ENCODE peak calls at places on chromosomes 3 and 15, in nine cellular contexts. T is Peyer's patch, W is stomach, M is adrenal gland, R is sigmoid colon, X is esophagus muscularis mucosa, F is H1, O is GM12878, J is K562. H is an unnamed sample.

GRCh38 chr3:89332311-89333159 is 225.1 kb downstream of the EPHA3 start:
- DNase-seq in T (no peak), W (no peak), M (no peak), R (no peak), X (no peak), F (peak), O (no peak), J (no peak), H (no peak)

GRCh38 chr3:126483321-126483761 is 7.7 kb upstream of the ZXDC start:
- DNase-seq in T (no peak), W (no peak), M (no peak), R (no peak), X (no peak), F (no peak), O (no peak), J (no peak), H (no peak)

GRCh38 chr3:194855025-194855391 is 169.3 kb downstream of the FAM43A start:
- DNase-seq in T (no peak), W (no peak), M (no peak), R (no peak), X (no peak), F (no peak), O (no peak), J (no peak), H (no peak)

GRCh38 chr15:68333775-68334470 is 56.4 kb downstream of the FEM1B start:
- DNase-seq in T (no peak), W (no peak), M (peak), R (peak), X (no peak), F (no peak), O (no peak), J (no peak), H (no peak)

GRCh38 chr15:66139816-66140215 is 113.7 kb downstream of the MEGF11 start:
- DNase-seq in T (no peak), W (no peak), M (no peak), R (no peak), X (no peak), F (no peak), O (no peak), J (no peak), H (no peak)

GRCh38 chr3:52819936-52820335 is 10.5 kb downstream of the ITIH4 start:
- DNase-seq in T (no peak), W (no peak), M (no peak), R (no peak), X (no peak), F (no peak), O (no peak), J (no peak), H (no peak)

GRCh38 chr15:90200534-90201139 is 493 bp upstream of the SEMA4B start:
- DNase-seq in T (no peak), W (no peak), M (no peak), R (no peak), X (no peak), F (no peak), O (no peak), J (no peak), H (no peak)

GRCh38 chr3:125022186-125022585 is 33.6 kb downstream of the HEG1 start:
- DNase-seq in T (no peak), W (no peak), M (no peak), R (no peak), X (no peak), F (no peak), O (no peak), J (no peak), H (no peak)

GRCh38 chr3:58353722-58354553 is 21.2 kb downstream of the PXK start:
- DNase-seq in T (no peak), W (no peak), M (no peak), R (no peak), X (no peak), F (no peak), O (no peak), J (no peak), H (no peak)

GRCh38 chr15:70195808-70196304 is 98.1 kb upstream of the TLE3 start:
- DNase-seq in T (no peak), W (peak), M (peak), R (peak), X (no peak), F (no peak), O (no peak), J (peak), H (peak)

GRCh38 chr3:156865732-156866131 is 39.6 kb downstream of the LEKR1 start:
- DNase-seq in T (no peak), W (no peak), M (no peak), R (no peak), X (no peak), F (no peak), O (no peak), J (no peak), H (no peak)

GRCh38 chr3:98449606-98450193 is 13.3 kb upstream of the OR5K1 start:
- DNase-seq in T (no peak), W (no peak), M (no peak), R (no peak), X (no peak), F (no peak), O (no peak), J (no peak), H (no peak)

GRCh38 chr3:67415504-67415903 is 238.9 kb downstream of the SUCLG2 start:
- DNase-seq in T (no peak), W (no peak), M (no peak), R (no peak), X (no peak), F (no peak), O (no peak), J (no peak), H (no peak)

GRCh38 chr3:12999147-13000140 is 73.8 kb downstream of the IQSEC1 start:
- DNase-seq in T (peak), W (peak), M (peak), R (peak), X (no peak), F (no peak), O (no peak), J (peak), H (peak)

GRCh38 chr3:72872183-72872582 is 15.7 kb upstream of the GXYLT2 start:
- DNase-seq in T (no peak), W (no peak), M (no peak), R (no peak), X (no peak), F (no peak), O (no peak), J (no peak), H (no peak)

GRCh38 chr15:66498501-66499386 is 1.2 kb upstream of the SNAPC5 start:
- DNase-seq in T (no peak), W (no peak), M (no peak), R (no peak), X (no peak), F (no peak), O (no peak), J (no peak), H (no peak)

GRCh38 chr3:13698498-13698897 is 149.6 kb downstream of the FBLN2 start:
- DNase-seq in T (no peak), W (no peak), M (no peak), R (no peak), X (no peak), F (no peak), O (no peak), J (no peak), H (no peak)

GRCh38 chr3:159252772-159253384 is 451.0 kb downstream of the MFSD1 start:
- DNase-seq in T (no peak), W (no peak), M (no peak), R (no peak), X (no peak), F (no peak), O (peak), J (peak), H (no peak)

GRCh38 chr3:56833031-56833430 is 31.3 kb upstream of the ARHGEF3 start:
- DNase-seq in T (no peak), W (no peak), M (no peak), R (no peak), X (no peak), F (no peak), O (no peak), J (no peak), H (no peak)
- TF ChIP-seq POLR2A in T (no peak), W (no peak), M (no peak), R (no peak), X (no peak), F (no peak), O (no peak), J (no peak), H (no peak)

GRCh38 chr15:72473670-72474465 is at the start of gene ARIH1:
- DNase-seq in T (peak), W (peak), M (peak), R (peak), X (peak), F (peak), O (peak), J (peak), H (peak)

GRCh38 chr15:72472907-72473669 is 1.0 kb upstream of the ARIH1 start:
- DNase-seq in T (no peak), W (no peak), M (no peak), R (no peak), X (no peak), F (no peak), O (peak), J (no peak), H (no peak)

GRCh38 chr15:72474466-72474911 is 359 bp downstream of the ARIH1 start:
- DNase-seq in T (no peak), W (no peak), M (no peak), R (no peak), X (no peak), F (no peak), O (no peak), J (peak), H (no peak)

GRCh38 chr15:72475674-72476073 is 1.5 kb downstream of the ARIH1 start:
- DNase-seq in T (no peak), W (no peak), M (no peak), R (no peak), X (no peak), F (no peak), O (no peak), J (no peak), H (no peak)

DNA sequence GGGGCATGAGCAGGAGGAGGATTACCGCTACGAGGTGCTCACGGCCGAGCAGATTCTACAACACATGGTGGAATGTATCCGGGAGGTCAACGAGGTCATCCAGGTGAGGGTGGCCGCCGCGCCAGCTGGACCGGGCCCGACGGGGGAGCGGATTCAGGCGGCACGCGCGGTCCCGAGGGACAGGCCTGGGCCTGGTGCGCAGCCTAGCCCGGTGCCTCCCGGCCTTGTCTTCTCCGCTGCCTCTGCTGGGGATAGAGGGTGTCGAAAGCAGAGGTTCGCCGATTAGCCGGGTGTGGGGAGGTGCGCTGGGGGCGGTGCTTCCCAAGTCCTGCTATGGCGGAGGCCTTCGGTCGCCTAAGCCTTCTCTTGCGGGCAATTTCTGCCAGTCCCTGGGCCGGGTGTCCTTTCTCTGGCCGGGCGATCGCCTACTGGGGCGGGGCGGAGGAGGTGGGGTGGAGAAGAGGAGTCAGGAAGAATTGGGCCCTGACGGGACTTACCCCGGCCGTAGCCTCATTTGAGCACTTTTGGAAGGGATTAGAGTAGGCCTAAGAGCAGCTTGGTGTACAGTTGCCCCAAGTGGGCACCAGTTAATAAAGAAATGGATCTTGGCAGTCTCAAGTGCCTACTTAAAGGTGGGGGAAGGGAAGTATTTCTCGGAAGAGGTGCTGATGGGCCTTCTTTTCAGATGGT is 927 bp downstream of the ARIH1 start:
- DNase-seq in T (peak), W (peak), M (peak), R (peak), X (peak), F (peak), O (peak), J (peak), H (peak)
- H3K4me3 ChIP-seq in T (peak), W (peak), M (peak), R (peak), X (peak), F (peak), O (peak), J (peak), H (peak)

GRCh38 chr3:308597-309321 is 112.2 kb downstream of the CHL1 start:
- DNase-seq in T (no peak), W (no peak), M (no peak), R (no peak), X (no peak), F (no peak), O (no peak), J (no peak), H (no peak)

GRCh38 chr3:312170-312569 is 115.6 kb downstream of the CHL1 start:
- DNase-seq in T (no peak), W (no peak), M (no peak), R (no peak), X (no peak), F (no peak), O (no peak), J (no peak), H (no peak)

GRCh38 chr3:307182-307581 is 110.6 kb downstream of the CHL1 start:
- DNase-seq in T (no peak), W (no peak), M (no peak), R (no peak), X (no peak), F (no peak), O (no peak), J (no peak), H (no peak)
- H3K27ac ChIP-seq in T (no peak), W (no peak), M (no peak), R (no peak), X (no peak), F (no peak), O (no peak), J (no peak), H (no peak)

DNA sequence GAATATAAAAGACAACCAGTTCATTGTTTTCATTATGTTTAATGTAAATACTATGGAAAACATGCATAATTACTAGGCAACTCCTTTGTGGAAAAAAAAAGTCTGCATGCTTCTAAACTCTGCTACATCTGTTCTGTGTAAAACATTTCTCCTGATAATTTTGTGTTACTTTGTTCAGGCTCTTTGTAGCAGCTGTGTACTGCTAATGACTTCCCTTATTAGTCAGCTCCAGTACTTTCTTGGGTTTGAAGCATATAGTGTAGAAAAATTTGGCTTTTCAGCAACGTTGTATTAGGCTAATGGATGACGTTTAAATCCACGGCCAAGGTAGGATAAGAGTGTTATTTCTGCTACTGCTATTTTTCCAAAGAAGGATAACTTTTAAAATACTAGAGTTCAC is 111.5 kb downstream of the FEZF2 start:
- DNase-seq in T (no peak), W (no peak), M (no peak), R (no peak), X (no peak), F (no peak), O (no peak), J (no peak), H (no peak)
- TF ChIP-seq POLR2A in T (no peak), W (no peak), M (no peak), R (no peak), X (no peak), F (no peak), O (no peak), J (no peak), H (no peak)

DNA sequence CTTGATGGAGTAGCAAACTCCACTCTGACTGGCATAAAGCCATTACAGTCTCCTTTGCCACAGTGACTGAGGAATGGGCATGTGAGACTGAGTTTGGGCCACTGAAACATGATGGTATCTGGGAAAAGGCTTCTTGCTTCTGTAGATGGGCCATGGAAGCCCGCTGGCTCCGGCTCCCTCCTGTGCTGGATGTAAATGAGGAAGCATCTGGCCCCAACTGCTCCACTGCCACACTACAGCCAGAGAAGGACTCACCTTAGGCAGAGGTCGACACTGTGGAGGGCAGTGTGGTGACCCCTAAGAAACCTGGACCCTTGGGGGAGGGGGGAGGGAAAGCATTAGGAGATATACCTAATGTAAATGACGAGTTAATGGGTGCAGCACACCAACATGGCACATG is 9.4 kb upstream of the CAMK1 start:
- DNase-seq in T (no peak), W (no peak), M (no peak), R (no peak), X (no peak), F (no peak), O (no peak), J (no peak), H (no peak)
- H3K4me3 ChIP-seq in T (no peak), W (no peak), M (no peak), R (no peak), X (no peak), F (no peak), O (no peak), J (no peak), H (no peak)

H was measured in ovary.